ENCODE peak calls at places on chromosomes 7 and 10, in nine cellular contexts. N is kidney, H is Karpas-422, R is NT2/D1, U is fibroblast of lung, Q is neural progenitor cell, C is adipocyte, T is neuronal stem cell, Z is astrocyte. L is an unnamed sample.
A peak's percentile ranks its signal among the peaks of the same experiment; 100 is the strongest.

GRCh38 chr7:82859106-82859850 is 303.4 kb downstream of the PCLO start:
- DNase-seq in N (no peak), H (no peak), R (no peak), U (no peak), Q (no peak), C (peak; percentile 15), T (no peak), Z (peak; percentile 44), L (peak; percentile 21)

GRCh38 chr7:24911213-24911603 is 68.8 kb downstream of the OSBPL3 start:
- DNase-seq in N (no peak), H (peak; percentile 74), R (no peak), U (no peak), Q (no peak), C (no peak), T (no peak), Z (peak; percentile 66), L (no peak)

GRCh38 chr10:109922353-109922975 is 847 bp downstream of the XPNPEP1 start:
- DNase-seq in N (no peak), H (no peak), R (no peak), U (no peak), Q (no peak), C (no peak), T (no peak), Z (no peak), L (no peak)

GRCh38 chr10:31479752-31480151 is 160.7 kb downstream of the ZEB1 start:
- DNase-seq in N (no peak), H (no peak), R (no peak), U (peak; percentile 49), Q (no peak), C (peak; percentile 44), T (no peak), Z (peak; percentile 6), L (peak; percentile 10)

GRCh38 chr10:42989481-42989921 is 87.4 kb upstream of the RET start:
- DNase-seq in N (no peak), H (no peak), R (no peak), U (no peak), Q (no peak), C (no peak), T (no peak), Z (no peak), L (no peak)

GRCh38 chr7:86846494-86847190 is 202.9 kb downstream of the GRM3 start:
- DNase-seq in N (no peak), H (no peak), R (no peak), U (no peak), Q (no peak), C (no peak), T (no peak), Z (no peak), L (no peak)

GRCh38 chr10:4688620-4689019 is 137.4 kb upstream of the AKR1E2 start:
- DNase-seq in N (no peak), H (no peak), R (no peak), U (no peak), Q (no peak), C (no peak), T (no peak), Z (no peak), L (peak; percentile 70)

GRCh38 chr10:43076876-43077420 is at the start of gene RET:
- DNase-seq in N (no peak), H (no peak), R (no peak), U (no peak), Q (peak; percentile 84), C (peak; percentile 26), T (peak; percentile 65), Z (no peak), L (no peak)

GRCh38 chr7:132298782-132299181 is 277.5 kb downstream of the PLXNA4 start:
- DNase-seq in N (no peak), H (no peak), R (no peak), U (peak; percentile 60), Q (no peak), C (peak; percentile 4), T (no peak), Z (peak; percentile 80), L (no peak)

GRCh38 chr7:43372656-43373355 is 210.1 kb upstream of the STK17A start:
- DNase-seq in N (no peak), H (no peak), R (no peak), U (peak; percentile 18), Q (no peak), C (no peak), T (no peak), Z (no peak), L (no peak)

DNA sequence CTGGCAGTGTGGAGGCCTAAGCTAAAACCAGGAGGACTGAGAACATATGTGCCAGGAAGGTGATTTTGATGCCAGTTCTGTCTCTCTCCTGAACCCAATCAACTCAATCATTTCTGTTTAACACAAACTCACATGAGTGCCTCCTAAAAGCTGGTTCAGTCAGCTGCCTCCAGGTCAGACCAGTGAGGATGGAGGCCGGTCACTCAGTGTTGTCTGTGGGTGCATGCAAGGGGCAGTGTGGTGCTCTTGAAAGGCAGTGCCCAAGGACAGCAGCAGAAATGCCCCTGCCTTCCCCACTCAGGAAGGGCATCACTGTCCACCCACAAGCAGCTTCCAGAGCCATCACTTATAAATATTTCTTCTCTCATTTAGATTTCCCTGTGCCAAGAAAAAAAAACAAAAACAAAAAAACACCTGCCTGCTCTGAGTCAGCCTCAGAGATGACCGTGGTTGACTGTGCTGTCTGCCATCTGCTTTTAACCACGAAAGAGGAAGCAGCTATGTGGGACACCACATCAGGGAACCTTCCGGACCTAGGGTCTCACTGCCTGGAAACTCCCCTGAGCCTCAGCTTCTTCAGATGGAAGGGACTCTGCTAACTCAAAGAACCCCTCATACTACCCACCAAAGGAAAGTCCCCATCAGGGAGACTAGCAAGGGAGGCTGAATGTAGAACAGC is 39.1 kb downstream of the VOPP1 start:
- DNase-seq in N (no peak), H (peak; percentile 68), R (no peak), U (no peak), Q (no peak), C (peak; percentile 43), T (no peak), Z (peak; percentile 71), L (peak; percentile 97)
- H3K4me1 ChIP-seq in N (peaks cover 26% of the 10 kb centered on the region), H (peaks cover 31% of the 10 kb centered on the region), R (peaks cover 15% of the 10 kb centered on the region), U (peaks cover 25% of the 10 kb centered on the region), Q (peaks cover 16% of the 10 kb centered on the region), C (peaks cover 36% of the 10 kb centered on the region), T (no peaks in the 10 kb centered on the region), Z (peaks cover 51% of the 10 kb centered on the region), L (peaks cover 83% of the 10 kb centered on the region)

GRCh38 chr7:106613279-106613678 is 47.7 kb downstream of the CCDC71L start:
- DNase-seq in N (no peak), H (no peak), R (no peak), U (no peak), Q (no peak), C (no peak), T (no peak), Z (no peak), L (no peak)

GRCh38 chr7:106611911-106612310 is 49.0 kb downstream of the CCDC71L start:
- DNase-seq in N (no peak), H (no peak), R (no peak), U (no peak), Q (no peak), C (no peak), T (no peak), Z (no peak), L (no peak)

GRCh38 chr7:106612432-106612831 is 48.5 kb downstream of the CCDC71L start:
- DNase-seq in N (no peak), H (no peak), R (no peak), U (no peak), Q (no peak), C (no peak), T (no peak), Z (no peak), L (no peak)

GRCh38 chr7:106609416-106609815 is 51.5 kb downstream of the CCDC71L start:
- DNase-seq in N (no peak), H (no peak), R (no peak), U (peak; percentile 69), Q (no peak), C (peak; percentile 64), T (no peak), Z (peak; percentile 85), L (no peak)

GRCh38 chr7:106610996-106611886 is 49.7 kb downstream of the CCDC71L start:
- DNase-seq in N (no peak), H (no peak), R (no peak), U (peak; percentile 25), Q (no peak), C (peak; percentile 48), T (no peak), Z (peak; percentile 57), L (no peak)
- H3K9ac ChIP-seq in N (no peak overlapping the region), H (no peak overlapping the region), R (no peak overlapping the region), U (no peak overlapping the region), Q (no peak overlapping the region), C (peak overlapping the region; percentile 74), T (no peak overlapping the region), Z (no peak overlapping the region), L (no peak overlapping the region)

DNA sequence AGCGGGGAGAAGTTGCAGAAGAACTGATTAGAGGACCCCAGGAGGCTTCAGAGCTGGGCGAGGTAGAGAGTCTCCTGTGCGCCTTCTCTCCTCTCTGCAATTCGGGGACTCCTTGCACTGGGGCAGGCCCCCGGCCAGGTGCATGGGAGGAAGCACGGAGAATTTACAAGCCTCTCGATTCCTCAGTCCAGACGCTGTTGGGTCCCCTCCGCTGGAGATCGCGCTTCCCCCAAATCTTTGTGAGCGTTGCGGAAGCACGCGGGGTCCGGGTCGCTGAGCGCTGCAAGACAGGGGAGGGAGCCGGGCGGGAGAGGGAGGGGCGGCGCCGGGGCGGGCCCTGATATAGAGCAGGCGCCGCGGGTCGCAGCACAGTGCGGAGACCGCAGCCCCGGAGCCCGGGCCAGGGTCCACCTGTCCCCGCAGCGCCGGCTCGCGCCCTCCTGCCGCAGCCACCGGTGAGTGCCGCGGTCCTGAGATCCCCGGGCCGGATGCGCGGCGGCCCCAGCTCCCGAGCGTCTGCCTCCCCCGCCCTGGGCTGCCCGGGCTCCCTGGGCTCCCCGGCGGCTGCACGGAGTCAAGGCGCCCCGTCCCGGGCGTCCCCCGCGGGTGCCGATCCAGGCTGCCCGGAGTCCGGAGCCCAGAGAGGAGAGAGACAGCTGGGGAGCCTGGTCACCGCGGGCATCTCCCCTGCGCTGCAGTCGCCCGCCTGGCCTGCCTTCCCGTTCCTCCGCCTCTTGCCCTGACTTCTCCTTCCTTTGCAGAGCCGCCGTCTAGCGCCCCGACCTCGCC is at the start of gene PLAU:
- DNase-seq in N (peak; percentile 88), H (peak; percentile 82), R (no peak), U (peak; percentile 47), Q (peak; percentile 85), C (peak; percentile 61), T (peak; percentile 58), Z (no peak), L (no peak)
- H3K4me1 ChIP-seq in N (peaks cover 33% of the 10 kb centered on the region), H (peaks cover 24% of the 10 kb centered on the region), R (peaks cover 17% of the 10 kb centered on the region), U (peaks cover 43% of the 10 kb centered on the region), Q (peaks cover 12% of the 10 kb centered on the region), C (peaks cover 51% of the 10 kb centered on the region), T (peaks cover 11% of the 10 kb centered on the region), Z (peaks cover 72% of the 10 kb centered on the region), L (peaks cover 7% of the 10 kb centered on the region)

DNA sequence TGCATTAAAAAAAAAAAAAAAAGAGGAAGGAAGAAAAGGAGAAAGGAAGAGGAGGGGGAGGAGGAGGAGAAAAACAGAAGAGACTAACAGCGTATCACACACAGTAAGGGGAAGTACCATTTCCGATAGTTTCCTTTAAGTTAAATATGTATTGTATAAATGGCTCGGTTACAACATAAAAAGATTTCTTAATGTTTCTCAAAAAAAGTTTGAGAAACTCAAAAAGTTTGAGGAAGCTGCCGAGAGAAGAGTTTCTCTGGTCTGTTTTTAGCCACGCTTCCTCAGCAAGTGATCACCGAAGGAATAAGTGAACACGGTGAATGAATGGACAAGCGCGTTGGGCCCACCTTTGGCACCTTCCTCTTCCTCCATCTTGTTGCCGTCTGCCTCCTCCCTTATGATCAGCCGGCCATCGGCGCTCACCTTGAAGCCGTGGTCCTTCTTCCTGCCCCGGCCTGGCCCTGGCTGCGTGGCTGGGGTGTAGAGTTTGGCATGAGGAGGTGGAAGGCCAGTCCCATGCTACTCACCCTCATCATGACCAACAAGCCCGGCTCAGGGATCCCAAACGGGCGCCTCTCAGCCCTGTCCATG is 31.3 kb upstream of the FRAT2 start:
- DNase-seq in N (no peak), H (peak; percentile 42), R (no peak), U (no peak), Q (no peak), C (no peak), T (no peak), Z (no peak), L (no peak)
- H3K9ac ChIP-seq in N (no peak overlapping the region), H (no peak overlapping the region), R (no peak overlapping the region), U (no peak overlapping the region), Q (no peak overlapping the region), C (no peak overlapping the region), T (no peak overlapping the region), Z (no peak overlapping the region), L (no peak overlapping the region)